ENCODE peak calls at places on chromosomes 11 and 22, in five cellular contexts. D is upper lobe of right lung, U is kidney, J is uterus, I is lower lobe of right lung. B is an unnamed sample.

GRCh38 chr22:30582788-30583575 is 8.5 kb upstream of the GAL3ST1 start:
- DNase-seq in D (no peak), U (no peak), J (no peak), I (no peak), B (no peak)

GRCh38 chr11:94563176-94563847 is 3.9 kb upstream of the PIWIL4 start:
- DNase-seq in D (no peak), U (no peak), J (no peak), I (no peak), B (no peak)

GRCh38 chr11:6693342-6694228 is 10.4 kb upstream of the MRPL17 start:
- DNase-seq in D (no peak), U (no peak), J (peak; percentile 24), I (no peak), B (no peak)

GRCh38 chr22:28043269-28043668 is 124.2 kb upstream of the PITPNB start:
- DNase-seq in D (no peak), U (no peak), J (no peak), I (no peak), B (no peak)

GRCh38 chr11:78633516-78634310 is 59.0 kb upstream of the NARS2 start:
- DNase-seq in D (no peak), U (no peak), J (no peak), I (no peak), B (no peak)

GRCh38 chr11:68077617-68078592 is 39.1 kb downstream of the TCIRG1 start:
- DNase-seq in D (no peak), U (no peak), J (no peak), I (no peak), B (no peak)

GRCh38 chr22:38860291-38861169 is 11.5 kb downstream of the CBX6 start:
- DNase-seq in D (no peak), U (no peak), J (no peak), I (no peak), B (no peak)

GRCh38 chr22:49298834-49299750 is 528.6 kb downstream of the BRD1 start:
- DNase-seq in D (peak; percentile 53), U (no peak), J (no peak), I (no peak), B (no peak)

GRCh38 chr11:70159612-70160570 is 43.2 kb upstream of the FADD start:
- DNase-seq in D (no peak), U (peak; percentile 92), J (peak; percentile 63), I (no peak), B (no peak)

GRCh38 chr11:62508336-62509058 is 38.1 kb downstream of the AHNAK start:
- DNase-seq in D (peak; percentile 86), U (peak; percentile 93), J (peak; percentile 58), I (peak; percentile 85), B (peak; percentile 79)

GRCh38 chr11:128766687-128767086 is 72.8 kb downstream of the FLI1 start:
- DNase-seq in D (no peak), U (peak; percentile 84), J (no peak), I (no peak), B (no peak)

GRCh38 chr11:32006799-32007388 is 84.0 kb upstream of the RCN1 start:
- DNase-seq in D (no peak), U (no peak), J (no peak), I (no peak), B (no peak)

GRCh38 chr22:45504703-45505341 is 2.1 kb downstream of the FBLN1 start:
- DNase-seq in D (no peak), U (peak; percentile 86), J (no peak), I (no peak), B (no peak)

GRCh38 chr11:122045181-122045586 is 70.8 kb downstream of the BLID start:
- DNase-seq in D (no peak), U (no peak), J (no peak), I (no peak), B (no peak)

GRCh38 chr11:45886816-45887520 is 1.5 kb downstream of the MAPK8IP1 start:
- DNase-seq in D (no peak), U (no peak), J (no peak), I (no peak), B (no peak)
- H3K4me3 ChIP-seq in D (no peak overlapping the region), U (no peak overlapping the region), J (no peak overlapping the region), I (no peak overlapping the region), B (no peak overlapping the region)

GRCh38 chr11:75440960-75441803 is 8.2 kb upstream of the KLHL35 start:
- DNase-seq in D (no peak), U (peak; percentile 65), J (no peak), I (no peak), B (no peak)
- H3K4me3 ChIP-seq in D (no peak overlapping the region), U (no peak overlapping the region), J (no peak overlapping the region), I (no peak overlapping the region), B (no peak overlapping the region)

GRCh38 chr22:43625242-43625641 is 186.9 kb downstream of the EFCAB6 start:
- DNase-seq in D (no peak), U (no peak), J (no peak), I (no peak), B (no peak)

GRCh38 chr22:43622886-43623285 is 189.2 kb downstream of the EFCAB6 start:
- DNase-seq in D (no peak), U (no peak), J (no peak), I (no peak), B (no peak)

GRCh38 chr22:43628253-43628649 is 183.9 kb downstream of the EFCAB6 start:
- DNase-seq in D (no peak), U (peak; percentile 72), J (no peak), I (no peak), B (no peak)

GRCh38 chr22:43627485-43628252 is 184.4 kb downstream of the EFCAB6 start:
- DNase-seq in D (no peak), U (no peak), J (no peak), I (no peak), B (no peak)

GRCh38 chr22:43624144-43624998 is 187.7 kb downstream of the EFCAB6 start:
- DNase-seq in D (no peak), U (no peak), J (no peak), I (no peak), B (no peak)
- H3K4me3 ChIP-seq in D (no peak overlapping the region), U (no peak overlapping the region), J (no peak overlapping the region), I (no peak overlapping the region), B (no peak overlapping the region)

GRCh38 chr11:12110201-12110713 is at the start of gene MICAL2:
- DNase-seq in D (peak; percentile 96), U (peak; percentile 95), J (peak; percentile 84), I (peak; percentile 93), B (peak; percentile 90)
- H3K4me3 ChIP-seq in D (peak within 1 kb of the TSS; percentile 77), U (peak within 1 kb of the TSS; percentile 75), J (peak within 1 kb of the TSS; percentile 85), I (peak within 1 kb of the TSS; percentile 92), B (peak within 1 kb of the TSS; percentile 61)

GRCh38 chr11:1570531-1570895 is 1.6 kb downstream of the DUSP8 start:
- DNase-seq in D (no peak), U (no peak), J (no peak), I (no peak), B (no peak)
- H3K4me3 ChIP-seq in D (peak overlapping the region; percentile 51), U (peak overlapping the region; percentile 53), J (peak overlapping the region; percentile 53), I (peak overlapping the region; percentile 56), B (no peak overlapping the region)

DNA sequence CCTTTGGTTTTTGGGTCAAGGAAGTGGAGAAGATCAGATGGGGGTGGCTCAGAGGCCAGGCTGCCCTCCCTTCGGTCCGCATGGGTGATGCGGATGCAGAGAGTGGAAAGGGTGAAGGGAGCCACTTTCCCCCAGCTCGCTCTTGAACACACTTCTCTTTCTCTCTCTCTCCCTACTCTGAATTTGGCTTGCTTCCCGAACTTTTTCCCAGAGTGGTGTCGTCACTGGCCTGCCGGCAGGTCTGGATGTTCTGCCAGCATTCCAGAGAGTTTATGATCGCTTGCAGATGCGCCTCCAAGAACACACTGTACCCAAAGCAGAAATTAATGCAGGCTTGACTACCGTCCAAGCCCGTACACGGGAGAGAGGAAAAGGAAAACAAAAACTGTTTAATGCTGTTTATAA is 103.2 kb downstream of the ZBTB16 start:
- DNase-seq in D (peak; percentile 84), U (peak; percentile 95), J (peak; percentile 98), I (peak; percentile 76), B (no peak)
- H3K4me3 ChIP-seq in D (no peak overlapping the region), U (peak overlapping the region; percentile 21), J (no peak overlapping the region), I (no peak overlapping the region), B (no peak overlapping the region)

DNA sequence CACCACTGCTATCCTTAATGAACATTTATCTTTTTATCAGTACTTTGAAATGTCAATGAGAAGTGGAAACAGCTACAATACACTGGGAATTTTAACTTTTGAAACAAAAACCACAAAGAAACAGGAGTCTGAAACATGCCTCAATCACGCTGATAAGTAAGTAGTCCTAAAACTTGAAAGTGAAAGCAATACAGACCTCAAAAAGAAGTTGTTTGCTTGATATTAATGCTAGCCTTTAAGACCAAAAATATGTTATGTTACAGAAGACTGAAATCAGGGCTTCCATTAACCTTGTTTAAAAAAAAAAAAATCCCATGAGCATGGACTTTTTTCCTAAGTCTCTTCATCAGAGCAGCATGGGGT is 21.3 kb downstream of the PHF21A start:
- DNase-seq in D (no peak), U (no peak), J (no peak), I (no peak), B (no peak)
- H3K4me3 ChIP-seq in D (peak overlapping the region; percentile 25), U (peak overlapping the region; percentile 42), J (peak overlapping the region; percentile 12), I (peak overlapping the region; percentile 30), B (no peak overlapping the region)

GRCh38 chr11:66287256-66288137 is 1.4 kb downstream of the YIF1A start:
- DNase-seq in D (no peak), U (peak; percentile 69), J (no peak), I (no peak), B (no peak)
- H3K4me3 ChIP-seq in D (peak overlapping the region; percentile 78), U (peak overlapping the region; percentile 95), J (peak overlapping the region; percentile 96), I (peak overlapping the region; percentile 98), B (peak overlapping the region; percentile 63)